ENCODE peak calls at places on chromosome X, in five cellular contexts. P, T, Q, J and K are unnamed samples.

GRCh38 chrX:116204947-116205346 is 34.4 kb downstream of the AGTR2 start:
- DNase-seq in P (peak; percentile 5), T (no peak), Q (no peak), J (no peak), K (no peak)

GRCh38 chrX:101450951-101451350 is 34.3 kb upstream of the ARMCX4 start:
- DNase-seq in P (no peak), T (peak; percentile 49), Q (peak; percentile 30), J (no peak), K (no peak)

GRCh38 chrX:43559643-43560042 is 96.5 kb upstream of the MAOA start:
- DNase-seq in P (peak; percentile 19), T (peak; percentile 24), Q (peak; percentile 2), J (no peak), K (peak; percentile 50)

GRCh38 chrX:103453655-103454054 is 65.6 kb downstream of the RAB40A start:
- DNase-seq in P (no peak), T (no peak), Q (peak; percentile 97), J (no peak), K (no peak)

GRCh38 chrX:9566150-9566621 is 101.3 kb downstream of the TBL1X start:
- DNase-seq in P (peak; percentile 38), T (peak; percentile 74), Q (peak; percentile 91), J (peak; percentile 26), K (peak; percentile 79)

GRCh38 chrX:31483336-31483735 is 411.5 kb upstream of the FTHL17 start:
- DNase-seq in P (no peak), T (no peak), Q (peak; percentile 79), J (no peak), K (no peak)

GRCh38 chrX:122591546-122591945 is 592.5 kb upstream of the GRIA3 start:
- DNase-seq in P (no peak), T (no peak), Q (no peak), J (no peak), K (no peak)

GRCh38 chrX:148135738-148136137 is 154.6 kb downstream of the FMR1NB start:
- DNase-seq in P (no peak), T (no peak), Q (no peak), J (no peak), K (no peak)

GRCh38 chrX:81114757-81115156 is 87.0 kb downstream of the HMGN5 start:
- DNase-seq in P (no peak), T (no peak), Q (no peak), J (no peak), K (no peak)

GRCh38 chrX:109537324-109537665 is 651 bp downstream of the NXT2 start:
- DNase-seq in P (peak; percentile 21), T (no peak), Q (peak; percentile 77), J (no peak), K (no peak)

GRCh38 chrX:23662853-23663252 is 4.4 kb upstream of the PRDX4 start:
- DNase-seq in P (no peak), T (no peak), Q (peak; percentile 86), J (no peak), K (no peak)

GRCh38 chrX:22748093-22748999 is 251.4 kb upstream of the DDX53 start:
- DNase-seq in P (peak; percentile 6), T (peak; percentile 24), Q (peak; percentile 47), J (no peak), K (peak; percentile 45)

GRCh38 chrX:17377047-17377692 is 2.2 kb downstream of the NHS start:
- DNase-seq in P (peak; percentile 16), T (peak; percentile 36), Q (peak; percentile 61), J (no peak), K (peak; percentile 25)

GRCh38 chrX:33198561-33199279 is 12.6 kb downstream of the DMD start:
- DNase-seq in P (no peak), T (no peak), Q (no peak), J (no peak), K (no peak)

GRCh38 chrX:40720386-40720785 is 15.0 kb downstream of the MED14 start:
- DNase-seq in P (no peak), T (no peak), Q (no peak), J (no peak), K (no peak)

GRCh38 chrX:12947545-12948235 is 27.2 kb upstream of the TMSB4X start:
- DNase-seq in P (no peak), T (no peak), Q (no peak), J (no peak), K (no peak)

GRCh38 chrX:85243761-85244410 is at the start of the genes SATL1 and ZNF711:
- DNase-seq in P (no peak), T (peak; percentile 24), Q (peak; percentile 51), J (no peak), K (peak; percentile 22)

GRCh38 chrX:31071262-31071661 is 579 bp downstream of the FTHL17 start:
- DNase-seq in P (no peak), T (peak; percentile 19), Q (no peak), J (no peak), K (no peak)

GRCh38 chrX:155534800-155535199 is 76.4 kb upstream of the F8A3 start:
- DNase-seq in P (no peak), T (no peak), Q (no peak), J (no peak), K (no peak)

GRCh38 chrX:155535866-155536265 is 76.9 kb downstream of the TMLHE start:
- DNase-seq in P (no peak), T (no peak), Q (peak; percentile 6), J (no peak), K (no peak)
- H3K36me3 ChIP-seq in P (peaks cover 29% of the 10 kb centered on the region), T (peaks cover 5% of the 10 kb centered on the region), Q (no peaks in the 10 kb centered on the region), J (no peaks in the 10 kb centered on the region), K (no peaks in the 10 kb centered on the region)

GRCh38 chrX:134459683-134460004 is 321 bp upstream of the HPRT1 start:
- DNase-seq in P (no peak), T (no peak), Q (no peak), J (no peak), K (no peak)

GRCh38 chrX:134457708-134458107 is 2.3 kb upstream of the HPRT1 start:
- DNase-seq in P (no peak), T (no peak), Q (no peak), J (no peak), K (no peak)

GRCh38 chrX:134460861-134461218 is 875 bp downstream of the HPRT1 start:
- DNase-seq in P (no peak), T (no peak), Q (peak; percentile 1), J (no peak), K (no peak)

GRCh38 chrX:134462927-134463326 is 3.0 kb downstream of the HPRT1 start:
- DNase-seq in P (no peak), T (no peak), Q (no peak), J (no peak), K (no peak)

DNA sequence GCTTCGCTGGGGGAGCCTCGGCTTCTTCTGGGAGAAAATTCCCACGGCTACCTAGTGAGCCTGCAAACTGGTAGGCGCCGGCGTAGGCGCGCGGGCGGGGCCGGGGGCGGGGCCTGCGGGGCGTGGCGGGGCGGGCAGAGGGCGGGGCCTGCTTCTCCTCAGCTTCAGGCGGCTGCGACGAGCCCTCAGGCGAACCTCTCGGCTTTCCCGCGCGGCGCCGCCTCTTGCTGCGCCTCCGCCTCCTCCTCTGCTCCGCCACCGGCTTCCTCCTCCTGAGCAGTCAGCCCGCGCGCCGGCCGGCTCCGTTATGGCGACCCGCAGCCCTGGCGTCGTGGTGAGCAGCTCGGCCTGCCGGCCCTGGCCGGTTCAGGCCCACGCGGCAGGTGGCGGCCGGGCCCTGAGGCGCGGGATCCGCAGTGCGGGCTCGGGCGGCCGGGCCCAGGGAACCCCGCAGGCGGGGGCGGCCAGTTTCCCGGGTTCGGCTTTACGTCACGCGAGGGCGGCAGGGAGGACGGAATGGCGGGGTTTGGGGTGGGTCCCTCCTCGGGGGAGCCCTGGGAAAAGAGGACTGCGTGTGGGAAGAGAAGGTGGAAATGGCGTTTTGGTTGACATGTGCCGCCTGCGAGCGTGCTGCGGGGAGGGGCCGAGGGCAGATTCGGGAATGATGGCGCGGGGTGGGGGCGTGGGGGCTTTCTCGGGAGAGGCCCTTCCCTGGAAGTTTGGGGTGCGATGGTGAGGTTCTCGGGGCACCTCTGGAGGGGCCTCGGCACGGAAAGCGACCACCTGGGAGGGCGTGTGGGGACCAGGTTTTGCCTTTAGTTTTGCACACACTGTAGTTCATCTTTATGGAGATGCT is at the start of gene HPRT1:
- DNase-seq in P (peak; percentile 51), T (peak; percentile 87), Q (peak; percentile 66), J (peak; percentile 64), K (peak; percentile 86)
- TF ChIP-seq POLR2A in P (peak; percentile 38), T (peak; percentile 47), Q (no peak), J (peak; percentile 51), K (peak; percentile 56)

GRCh38 chrX:47222776-47223350 is 4.4 kb downstream of the CDK16 start:
- DNase-seq in P (no peak), T (no peak), Q (no peak), J (no peak), K (no peak)
- H3K36me3 ChIP-seq in P (peaks cover 53% of the 10 kb centered on the region), T (peaks cover 43% of the 10 kb centered on the region), Q (peaks cover 46% of the 10 kb centered on the region), J (peaks cover 44% of the 10 kb centered on the region), K (peaks cover 16% of the 10 kb centered on the region)

GRCh38 chrX:48791063-48791820 is 4.9 kb downstream of the GATA1 start:
- DNase-seq in P (no peak), T (no peak), Q (no peak), J (no peak), K (no peak)

GRCh38 chrX:48793935-48794334 is 7.5 kb downstream of the GATA1 start:
- DNase-seq in P (no peak), T (no peak), Q (no peak), J (no peak), K (no peak)

GRCh38 chrX:48792219-48792618 is 5.8 kb downstream of the GATA1 start:
- DNase-seq in P (no peak), T (no peak), Q (no peak), J (no peak), K (no peak)

GRCh38 chrX:48794993-48795501 is 6.8 kb upstream of the HDAC6 start:
- DNase-seq in P (no peak), T (no peak), Q (peak; percentile 47), J (no peak), K (no peak)

DNA sequence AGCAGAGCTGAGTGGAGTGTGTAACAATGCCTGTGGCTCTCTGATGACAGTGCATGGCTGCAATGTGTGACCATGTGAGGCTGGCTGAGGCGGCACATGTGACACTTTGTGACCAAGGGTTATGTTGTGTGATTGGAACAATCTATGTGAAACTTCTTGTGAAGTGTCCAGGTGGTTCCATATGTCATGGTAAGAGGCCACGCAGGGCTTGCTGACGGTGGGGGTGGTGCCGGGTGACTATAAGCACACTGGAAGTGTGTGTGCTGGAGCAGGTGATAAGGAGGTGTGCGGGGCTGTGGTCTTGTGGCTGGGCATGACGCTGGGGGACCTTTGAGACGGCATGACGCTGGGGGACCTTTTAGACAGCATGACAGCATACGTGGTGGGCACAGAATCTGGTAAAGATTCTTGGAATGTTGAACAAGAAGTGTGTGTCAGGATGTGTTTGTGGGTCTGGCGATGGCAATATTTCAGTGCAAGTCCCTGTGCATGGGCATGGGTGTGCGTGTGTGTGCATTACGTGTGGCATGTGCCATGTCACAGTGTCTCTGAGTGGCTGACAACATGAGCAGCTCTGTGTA is 7.4 kb upstream of the HDAC6 start:
- DNase-seq in P (no peak), T (no peak), Q (no peak), J (no peak), K (no peak)
- TF ChIP-seq POLR2A in P (no peak), T (no peak), Q (no peak), J (no peak), K (no peak)